ENCODE peak calls at places on chromosomes 7 and 10, in nine cellular contexts. R, Y, E, S, W, C, H, M and Q are unnamed samples.

GRCh38 chr10:100175873-100176272 is 10.0 kb downstream of the ERLIN1 start:
- DNase-seq in W (no peak), M (no peak), R (no peak), Y (no peak), H (no peak), E (no peak), S (no peak), C (no peak), Q (no peak)

GRCh38 chr7:46544396-46545008 is 623.4 kb upstream of the IGFBP3 start:
- DNase-seq in Y (no peak), W (no peak), R (no peak), C (no peak), M (no peak), E (no peak), S (no peak), H (no peak), Q (no peak)

GRCh38 chr7:104979167-104979841 is 34.7 kb upstream of the KMT2E start:
- DNase-seq in C (no peak), S (no peak), M (peak; percentile 63), R (no peak), Y (no peak), H (peak; percentile 13), W (peak; percentile 18), E (no peak), Q (no peak)

GRCh38 chr7:131649879-131650278 is 93.5 kb upstream of the PODXL start:
- DNase-seq in Y (no peak), M (no peak), S (no peak), E (no peak), R (no peak), W (no peak), H (no peak), C (no peak), Q (no peak)

GRCh38 chr10:124995605-124996004 is 53.7 kb downstream of the ZRANB1 start:
- DNase-seq in R (no peak), E (no peak), C (no peak), Y (no peak), H (no peak), W (no peak), S (no peak), M (peak; percentile 50), Q (no peak)

GRCh38 chr10:71520042-71520441 is 123.3 kb downstream of the CDH23 start:
- DNase-seq in R (no peak), E (no peak), S (no peak), M (no peak), W (no peak), C (no peak), H (no peak), Y (no peak), Q (no peak)

GRCh38 chr7:38040831-38041230 is 120.4 kb downstream of the EPDR1 start:
- DNase-seq in R (no peak), W (no peak), H (no peak), M (no peak), Y (no peak), S (no peak), C (no peak), E (no peak), Q (no peak)

GRCh38 chr10:132415956-132416355 is 19.0 kb downstream of the PWWP2B start:
- DNase-seq in Y (no peak), E (no peak), M (peak; percentile 66), H (no peak), W (no peak), R (no peak), S (no peak), C (no peak), Q (no peak)

GRCh38 chr10:121595321-121595805 is 2.9 kb downstream of the FGFR2 start:
- DNase-seq in H (no peak), R (no peak), C (no peak), E (no peak), W (no peak), M (no peak), Y (no peak), S (no peak), Q (no peak)

GRCh38 chr10:73998623-73999622 is 1.0 kb downstream of the VCL start:
- DNase-seq in C (no peak), R (peak; percentile 63), Y (no peak), M (peak; percentile 70), W (peak; percentile 31), E (no peak), S (peak; percentile 7), H (no peak), Q (peak; percentile 46)

GRCh38 chr10:73119952-73120351 is 9.7 kb downstream of the NUDT13 start:
- DNase-seq in Y (no peak), E (no peak), R (no peak), W (no peak), H (no peak), M (no peak), C (no peak), S (no peak), Q (no peak)

GRCh38 chr7:155758348-155758747 is 53.9 kb downstream of the SHH start:
- DNase-seq in R (no peak), Y (no peak), S (no peak), E (no peak), C (no peak), M (peak; percentile 59), W (no peak), H (no peak), Q (no peak)

GRCh38 chr10:69869291-69869841 is 67.7 kb downstream of the COL13A1 start:
- DNase-seq in R (peak; percentile 69), S (no peak), H (no peak), M (no peak), E (no peak), W (no peak), C (no peak), Y (no peak), Q (no peak)

GRCh38 chr7:153886506-153887391 is 165.4 kb upstream of the DPP6 start:
- DNase-seq in S (no peak), Y (no peak), W (no peak), E (no peak), H (no peak), C (no peak), R (no peak), M (peak; percentile 87), Q (peak; percentile 2)